ENCODE peak calls at places on chromosomes 6 and 20, in nine cellular contexts. P is NCI-H1105 treated with DMSO at 0.1 percent for 48 hours, V is B cell, B is neural crest cell, Z is EL, N is RPMI8226, O is Right ventricle myocardium inferior, L is NCI-H2171, X is pancreas. C is an unnamed sample.

GRCh38 chr20:3101737-3102574 is 17.4 kb upstream of the AVP start:
- DNase-seq in L (no peak), B (no peak), X (no peak), O (no peak), N (peak), P (no peak), Z (no peak), V (no peak), C (peak)

GRCh38 chr6:137167702-137168377 is 5.6 kb downstream of the IL22RA2 start:
- DNase-seq in N (no peak), B (no peak), P (no peak), V (no peak), X (no peak), L (no peak), Z (no peak), O (no peak), C (no peak)

GRCh38 chr6:25961619-25962367 is 809 bp upstream of the TRIM38 start:
- DNase-seq in Z (no peak), L (no peak), B (no peak), P (no peak), X (no peak), N (peak), V (no peak), O (no peak), C (no peak)

GRCh38 chr20:23242556-23243180 is 107.9 kb upstream of the NXT1 start:
- DNase-seq in L (no peak), O (no peak), V (no peak), X (no peak), Z (no peak), B (no peak), N (no peak), P (no peak), C (no peak)

GRCh38 chr6:41633235-41633634 is 5.0 kb upstream of the MDFI start:
- DNase-seq in V (no peak), B (no peak), P (no peak), N (no peak), O (no peak), L (no peak), X (no peak), Z (no peak), C (no peak)

GRCh38 chr6:89145962-89146747 is at the start of gene PM20D2:
- DNase-seq in B (peak), X (peak), V (peak), P (peak), L (peak), Z (peak), N (peak), O (peak), C (peak)

GRCh38 chr6:168134399-168135201 is 55.6 kb upstream of the FRMD1 start:
- DNase-seq in Z (no peak), V (no peak), P (no peak), X (no peak), L (no peak), N (no peak), O (no peak), B (no peak), C (no peak)

GRCh38 chr6:148443798-148444560 is 101.3 kb downstream of the SASH1 start:
- DNase-seq in B (no peak), P (no peak), V (no peak), L (no peak), Z (no peak), X (no peak), N (no peak), O (no peak), C (no peak)

GRCh38 chr6:38528196-38528965 is 111.3 kb downstream of the BTBD9 start:
- DNase-seq in L (no peak), B (no peak), O (no peak), V (no peak), N (no peak), P (no peak), Z (no peak), X (no peak), C (no peak)

GRCh38 chr6:106973841-106974336 is 640 bp downstream of the CD24 start:
- DNase-seq in O (no peak), V (peak), X (peak), Z (peak), L (peak), N (no peak), B (peak), P (peak), C (no peak)

GRCh38 chr6:161924516-161925116 is 650.8 kb upstream of the AGPAT4 start:
- DNase-seq in B (no peak), X (peak), N (no peak), V (no peak), P (no peak), L (no peak), O (no peak), Z (no peak), C (no peak)

GRCh38 chr6:55778704-55779103 is 96.7 kb downstream of the BMP5 start:
- DNase-seq in L (no peak), N (no peak), V (no peak), O (no peak), P (no peak), X (no peak), B (no peak), Z (no peak), C (no peak)

GRCh38 chr6:1624848-1625341 is 15.2 kb downstream of the FOXC1 start:
- DNase-seq in P (no peak), X (no peak), N (no peak), V (peak), O (peak), B (no peak), L (no peak), Z (peak), C (no peak)

GRCh38 chr6:51953246-51953645 is 134.2 kb downstream of the PKHD1 start:
- DNase-seq in B (no peak), O (no peak), N (no peak), V (no peak), L (no peak), X (no peak), P (no peak), Z (no peak), C (no peak)

GRCh38 chr20:4957939-4958362 is 43.4 kb downstream of the SLC23A2 start:
- DNase-seq in Z (no peak), V (no peak), X (no peak), O (no peak), P (no peak), L (no peak), B (no peak), N (no peak), C (no peak)

GRCh38 chr6:144066745-144067484 is 28.5 kb downstream of the SF3B5 start:
- DNase-seq in V (peak), Z (no peak), P (no peak), O (no peak), L (no peak), B (no peak), X (no peak), N (peak), C (no peak)

GRCh38 chr6:13075491-13075845 is 252.9 kb downstream of the TBC1D7 start:
- DNase-seq in N (no peak), X (no peak), L (no peak), Z (no peak), P (no peak), O (no peak), V (no peak), B (no peak), C (no peak)

GRCh38 chr6:26065952-26066380 is 21.3 kb upstream of the HFE start:
- DNase-seq in P (peak), V (peak), L (peak), X (peak), O (no peak), N (peak), B (peak), Z (peak), C (no peak)

GRCh38 chr6:33727932-33728331 is 16.4 kb upstream of the UQCC2 start:
- DNase-seq in P (no peak), N (no peak), Z (no peak), B (no peak), V (no peak), O (no peak), L (no peak), X (peak), C (no peak)

GRCh38 chr6:30885999-30886896 is 1.9 kb downstream of the DDR1 start:
- DNase-seq in O (no peak), P (peak), B (peak), Z (peak), N (peak), V (no peak), L (peak), X (peak), C (no peak)

GRCh38 chr6:21342496-21342895 is 251.1 kb upstream of the SOX4 start:
- DNase-seq in N (no peak), O (no peak), L (no peak), P (no peak), B (no peak), X (no peak), Z (no peak), V (no peak), C (no peak)

GRCh38 chr6:35786272-35786671 is 5.5 kb downstream of the CLPSL1 start:
- DNase-seq in Z (no peak), L (no peak), O (no peak), P (no peak), N (no peak), X (no peak), B (no peak), V (no peak), C (no peak)

GRCh38 chr6:136962661-136963060 is 40.6 kb downstream of the SLC35D3 start:
- DNase-seq in P (peak), O (no peak), N (no peak), V (no peak), Z (peak), B (peak), L (peak), X (peak), C (no peak)

GRCh38 chr6:55450007-55450406 is 122.7 kb downstream of the GFRAL start:
- DNase-seq in X (no peak), B (no peak), N (no peak), O (no peak), L (no peak), Z (peak), P (no peak), V (no peak), C (no peak)

GRCh38 chr6:107132330-107132954 is 17.1 kb upstream of the BEND3 start:
- DNase-seq in P (peak), Z (peak), L (peak), O (no peak), B (peak), V (no peak), X (no peak), N (peak), C (no peak)

GRCh38 chr20:35226775-35227681 is 538 bp downstream of the MMP24 start:
- DNase-seq in N (peak), Z (peak), L (peak), B (peak), O (peak), P (peak), X (peak), V (peak), C (peak)

GRCh38 chr6:35071347-35071994 is 69.7 kb downstream of the TCP11 start:
- DNase-seq in N (no peak), V (no peak), O (no peak), Z (no peak), B (no peak), X (no peak), P (no peak), L (no peak), C (no peak)

GRCh38 chr20:17542993-17543412 is 11.8 kb upstream of the BFSP1 start:
- DNase-seq in P (no peak), L (no peak), Z (peak), V (no peak), N (no peak), X (no peak), O (no peak), B (no peak), C (no peak)

GRCh38 chr6:89310929-89311328 is 4.2 kb downstream of the GABRR2 start:
- DNase-seq in Z (peak), V (no peak), P (no peak), L (no peak), O (no peak), B (no peak), X (no peak), N (no peak), C (no peak)

GRCh38 chr6:128508588-128509296 is 11.7 kb downstream of the PTPRK start:
- DNase-seq in V (no peak), O (no peak), X (no peak), B (no peak), P (no peak), N (no peak), Z (peak), L (no peak), C (no peak)

GRCh38 chr20:46199198-46199597 is 81.1 kb downstream of the CD40 start:
- DNase-seq in N (no peak), L (no peak), X (no peak), Z (peak), V (no peak), O (no peak), P (no peak), B (no peak), C (no peak)

GRCh38 chr20:56914532-56914931 is 285.4 kb downstream of the TFAP2C start:
- DNase-seq in X (no peak), O (no peak), Z (no peak), V (no peak), L (no peak), P (no peak), B (no peak), N (no peak), C (no peak)

GRCh38 chr20:46070215-46070910 is 19.4 kb downstream of the NCOA5 start:
- DNase-seq in N (no peak), P (no peak), X (no peak), V (no peak), B (no peak), O (no peak), L (no peak), Z (peak), C (no peak)

GRCh38 chr6:14426281-14426680 is 308.7 kb downstream of the CD83 start:
- DNase-seq in L (no peak), O (no peak), B (no peak), V (no peak), Z (no peak), N (no peak), X (no peak), P (no peak), C (no peak)

GRCh38 chr20:35908007-35908406 is 46.3 kb downstream of the SCAND1 start:
- DNase-seq in X (no peak), P (no peak), V (no peak), B (no peak), L (no peak), N (no peak), Z (no peak), O (no peak), C (no peak)

GRCh38 chr6:33433560-33434191 is 13.8 kb downstream of the SYNGAP1 start:
- DNase-seq in B (no peak), Z (no peak), N (no peak), V (peak), P (no peak), L (no peak), O (peak), X (no peak), C (no peak)